ENCODE peak calls at places on chromosomes 1 and 21, in four cellular contexts. Z is OCI-M1; V is IMR-90; O is stimulated activated CD8-positive, alpha-beta memory T cell treated with anti-CD3 and anti-CD28 coated beads, Interleukin-4, amount 100 ng/mL, for 24 hours. D is an unnamed sample.
A peak's percentile ranks its signal among the peaks of the same experiment; 100 is the strongest.

GRCh38 chr1:220843481-220844011 is 35.7 kb upstream of the HLX start:
- DNase-seq in Z (no peak), V (peak; percentile 55), O (no peak), D (peak; percentile 16)

GRCh38 chr21:46149205-46149901 is 6.0 kb downstream of the FTCD start:
- DNase-seq in Z (no peak), V (no peak), O (no peak), D (no peak)

GRCh38 chr1:46171872-46172271 is 3.0 kb upstream of the TSPAN1 start:
- DNase-seq in Z (no peak), V (no peak), O (no peak), D (no peak)

GRCh38 chr1:197327776-197328364 is 59.8 kb downstream of the CRB1 start:
- DNase-seq in Z (peak; percentile 58), V (peak; percentile 16), O (no peak), D (no peak)

GRCh38 chr1:57551476-57551875 is 127.6 kb upstream of the DAB1 start:
- DNase-seq in Z (no peak), V (no peak), O (no peak), D (no peak)

GRCh38 chr1:230047114-230047865 is 19.7 kb upstream of the GALNT2 start:
- DNase-seq in Z (no peak), V (no peak), O (no peak), D (peak; percentile 11)

GRCh38 chr1:10257851-10258250 is 47.5 kb downstream of the KIF1B start:
- DNase-seq in Z (no peak), V (no peak), O (no peak), D (no peak)

GRCh38 chr1:161032409-161032808 is 6.4 kb downstream of the TSTD1 start:
- DNase-seq in Z (no peak), V (no peak), O (no peak), D (no peak)

GRCh38 chr1:15937706-15938168 is 38.2 kb downstream of the ZBTB17 start:
- DNase-seq in Z (no peak), V (peak; percentile 66), O (no peak), D (no peak)

GRCh38 chr1:205590777-205591513 is 40.9 kb downstream of the ELK4 start:
- DNase-seq in Z (no peak), V (no peak), O (no peak), D (no peak)

GRCh38 chr1:115782571-115783281 is 14.2 kb upstream of the CASQ2 start:
- DNase-seq in Z (no peak), V (peak; percentile 45), O (no peak), D (peak; percentile 75)

GRCh38 chr1:200411406-200412257 is 1.8 kb upstream of the ZNF281 start:
- DNase-seq in Z (no peak), V (no peak), O (no peak), D (no peak)

GRCh38 chr1:99728494-99729235 is 37.8 kb downstream of the FRRS1 start:
- DNase-seq in Z (peak; percentile 66), V (peak; percentile 28), O (no peak), D (no peak)

GRCh38 chr1:5551274-5551966 is 440.8 kb downstream of the NPHP4 start:
- DNase-seq in Z (peak; percentile 0), V (no peak), O (no peak), D (no peak)

GRCh38 chr1:168004531-168004930 is 67.7 kb upstream of the MPC2 start:
- DNase-seq in Z (peak; percentile 56), V (no peak), O (no peak), D (no peak)

GRCh38 chr1:117565083-117565556 is 40.7 kb upstream of the TENT5C start:
- DNase-seq in Z (no peak), V (no peak), O (no peak), D (no peak)

GRCh38 chr1:184632415-184633175 is 122.1 kb downstream of the EDEM3 start:
- DNase-seq in Z (no peak), V (no peak), O (no peak), D (no peak)

GRCh38 chr1:195697130-195697529 is 911.1 kb downstream of the KCNT2 start:
- DNase-seq in Z (no peak), V (no peak), O (no peak), D (no peak)

GRCh38 chr1:185345913-185346717 is 29.1 kb upstream of the IVNS1ABP start:
- DNase-seq in Z (peak; percentile 83), V (no peak), O (no peak), D (no peak)

GRCh38 chr1:55522353-55522903 is 307.3 kb upstream of the USP24 start:
- DNase-seq in Z (no peak), V (no peak), O (no peak), D (no peak)

GRCh38 chr1:116772648-116773045 is 18.4 kb downstream of the CD2 start:
- DNase-seq in Z (no peak), V (no peak), O (no peak), D (peak; percentile 49)

GRCh38 chr1:193060938-193061337 is 1.5 kb downstream of the RO60 start:
- DNase-seq in Z (peak; percentile 61), V (peak; percentile 22), O (no peak), D (no peak)

GRCh38 chr1:237562247-237562823 is 328.4 kb downstream of the ZP4 start:
- DNase-seq in Z (peak; percentile 93), V (peak; percentile 69), O (no peak), D (peak; percentile 37)

GRCh38 chr1:192474080-192474683 is 101.4 kb upstream of the RGS1 start:
- DNase-seq in Z (peak; percentile 72), V (peak; percentile 23), O (no peak), D (no peak)

GRCh38 chr1:171084091-171084490 is 6.6 kb upstream of the FMO3 start:
- DNase-seq in Z (no peak), V (no peak), O (no peak), D (no peak)

GRCh38 chr1:1331068-1331965 is at the start of gene TAS1R3:
- DNase-seq in Z (no peak), V (no peak), O (no peak), D (no peak)

D was measured in astrocyte.